ENCODE peak calls at places on chromosome 12, in six cellular contexts. L, Q, V, Y, B and D are unnamed samples.
A peak's percentile ranks its signal among the peaks of the same experiment; 100 is the strongest.

GRCh38 chr12:13777374-13777773 is 204.0 kb downstream of the GRIN2B start:
- DNase-seq in B (no peak), L (no peak), Y (no peak), V (no peak), Q (no peak), D (no peak)

GRCh38 chr12:57237653-57237951 is 8.1 kb downstream of the SHMT2 start:
- DNase-seq in Y (no peak), L (no peak), Q (no peak), B (no peak), V (no peak), D (peak; percentile 33)

GRCh38 chr12:104121001-104121400 is 17.0 kb downstream of the NFYB start:
- DNase-seq in V (no peak), L (no peak), B (no peak), Q (no peak), Y (peak; percentile 75), D (no peak)

GRCh38 chr12:26787125-26787495 is 45.9 kb downstream of the ITPR2 start:
- DNase-seq in V (no peak), L (no peak), Q (no peak), B (peak; percentile 9), Y (peak; percentile 89), D (no peak)

GRCh38 chr12:111434680-111435338 is 29.1 kb downstream of the SH2B3 start:
- DNase-seq in Y (peak; percentile 64), L (no peak), V (no peak), Q (no peak), B (no peak), D (peak; percentile 78)

GRCh38 chr12:28777603-28778365 is 371.3 kb upstream of the FAR2 start:
- DNase-seq in B (no peak), Q (no peak), Y (no peak), L (no peak), V (no peak), D (no peak)

GRCh38 chr12:47282206-47282605 is 202.4 kb upstream of the AMIGO2 start:
- DNase-seq in L (no peak), Y (peak; percentile 81), B (no peak), V (no peak), Q (no peak), D (no peak)

GRCh38 chr12:3252416-3252815 is 175.2 kb downstream of the TSPAN9 start:
- DNase-seq in Q (peak; percentile 88), B (no peak), L (no peak), V (no peak), Y (peak; percentile 90), D (no peak)

GRCh38 chr12:7197846-7198245 is 8.4 kb downstream of the PEX5 start:
- DNase-seq in L (no peak), Q (no peak), Y (no peak), B (no peak), V (peak; percentile 27), D (no peak)

GRCh38 chr12:104507672-104508071 is 50.9 kb downstream of the CHST11 start:
- DNase-seq in Y (no peak), B (no peak), L (no peak), Q (peak; percentile 41), V (no peak), D (no peak)

GRCh38 chr12:114638790-114639435 is 45.1 kb downstream of the TBX3 start:
- DNase-seq in V (no peak), Y (no peak), Q (no peak), B (no peak), L (no peak), D (no peak)